ENCODE peak calls at places on chromosomes 7 and 10, in five cellular contexts. Q, B, D, X and S are unnamed samples.

GRCh38 chr7:104845541-104845940 is 168.5 kb upstream of the KMT2E start:
- DNase-seq in X (no peak), Q (no peak), B (no peak), D (no peak), S (no peak)

GRCh38 chr7:71411475-71411874 is 279.5 kb downstream of the GALNT17 start:
- DNase-seq in X (no peak), D (no peak), Q (no peak), B (no peak), S (no peak)

GRCh38 chr10:31693499-31693898 is 235.1 kb downstream of the ARHGAP12 start:
- DNase-seq in D (no peak), B (no peak), Q (no peak), X (no peak), S (no peak)

GRCh38 chr7:157612664-157613561 is 276.1 kb downstream of the DNAJB6 start:
- DNase-seq in Q (peak), X (peak), D (no peak), B (no peak), S (no peak)

GRCh38 chr10:73971636-73972354 is 26.1 kb upstream of the VCL start:
- DNase-seq in X (no peak), Q (no peak), B (no peak), D (no peak), S (no peak)

GRCh38 chr10:5840314-5841307 is 27.4 kb upstream of the GDI2 start:
- DNase-seq in Q (no peak), B (no peak), D (no peak), X (no peak), S (no peak)

GRCh38 chr10:14605231-14605925 is 169.3 kb downstream of the FAM107B start:
- DNase-seq in D (no peak), X (peak), Q (no peak), B (peak), S (no peak)

GRCh38 chr7:30001953-30002352 is 12.4 kb upstream of the SCRN1 start:
- DNase-seq in X (no peak), B (no peak), Q (no peak), D (no peak), S (no peak)

GRCh38 chr10:100736144-100736808 is 9.1 kb upstream of the PAX2 start:
- DNase-seq in X (no peak), D (no peak), B (no peak), Q (no peak), S (no peak)

GRCh38 chr7:71746004-71746403 is 614.1 kb downstream of the GALNT17 start:
- DNase-seq in D (peak), X (no peak), Q (no peak), B (no peak), S (no peak)

GRCh38 chr10:59190332-59190731 is 13.9 kb downstream of the PHYHIPL start:
- DNase-seq in D (no peak), Q (no peak), B (no peak), X (no peak), S (no peak)

GRCh38 chr10:110918633-110919348 is at the start of gene BBIP1:
- DNase-seq in Q (no peak), X (peak), B (peak), D (peak), S (peak)

GRCh38 chr10:114199239-114199638 is 20.1 kb downstream of the TDRD1 start:
- DNase-seq in D (no peak), B (no peak), X (no peak), Q (no peak), S (no peak)

GRCh38 chr10:72796538-72796937 is 97.0 kb upstream of the OIT3 start:
- DNase-seq in X (no peak), D (no peak), Q (no peak), B (no peak), S (no peak)

GRCh38 chr7:98568891-98569290 is 48.2 kb upstream of the NPTX2 start:
- DNase-seq in Q (no peak), X (no peak), D (no peak), B (no peak), S (no peak)

GRCh38 chr7:98567979-98568378 is 49.1 kb upstream of the NPTX2 start:
- DNase-seq in D (no peak), X (no peak), B (no peak), Q (no peak), S (no peak)

GRCh38 chr7:98571986-98572385 is 45.1 kb upstream of the NPTX2 start:
- DNase-seq in D (no peak), B (no peak), Q (no peak), X (no peak), S (no peak)

GRCh38 chr7:98571006-98571405 is 46.1 kb upstream of the NPTX2 start:
- DNase-seq in D (no peak), Q (no peak), X (no peak), B (no peak), S (no peak)

GRCh38 chr7:98569606-98570337 is 47.3 kb upstream of the NPTX2 start:
- DNase-seq in D (peak), Q (no peak), X (no peak), B (no peak), S (no peak)
- H3K4me3 ChIP-seq in D (no peak), Q (no peak), X (no peak), B (no peak), S (no peak)

GRCh38 chr10:131902691-131903090 is 1.9 kb downstream of the PPP2R2D start:
- DNase-seq in Q (no peak), B (no peak), X (no peak), D (no peak), S (no peak)
- H3K4me3 ChIP-seq in Q (no peak), B (no peak), X (no peak), D (peak), S (peak)

DNA sequence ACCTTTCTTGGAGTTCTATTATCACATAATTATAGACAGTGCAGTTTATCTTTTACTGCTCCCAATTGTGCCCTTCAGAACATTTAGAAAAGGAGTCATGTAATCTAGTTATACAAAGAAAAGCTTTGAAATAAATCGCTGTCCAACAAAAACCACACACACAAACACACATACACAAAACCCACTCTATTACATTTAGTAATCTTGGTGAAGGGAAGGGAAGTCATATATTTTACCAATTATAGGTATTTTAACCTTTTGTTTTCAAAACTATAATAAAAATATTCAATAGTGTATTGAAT is 27.0 kb downstream of the ARL4A start:
- DNase-seq in B (no peak), X (no peak), Q (no peak), D (no peak), S (no peak)
- H3K4me3 ChIP-seq in B (no peak), X (no peak), Q (no peak), D (no peak), S (no peak)

GRCh38 chr10:61866700-61867368 is 34.7 kb upstream of the ARID5B start:
- DNase-seq in B (no peak), X (no peak), Q (no peak), D (no peak), S (no peak)
- H3K4me3 ChIP-seq in B (no peak), X (no peak), Q (peak), D (no peak), S (no peak)

DNA sequence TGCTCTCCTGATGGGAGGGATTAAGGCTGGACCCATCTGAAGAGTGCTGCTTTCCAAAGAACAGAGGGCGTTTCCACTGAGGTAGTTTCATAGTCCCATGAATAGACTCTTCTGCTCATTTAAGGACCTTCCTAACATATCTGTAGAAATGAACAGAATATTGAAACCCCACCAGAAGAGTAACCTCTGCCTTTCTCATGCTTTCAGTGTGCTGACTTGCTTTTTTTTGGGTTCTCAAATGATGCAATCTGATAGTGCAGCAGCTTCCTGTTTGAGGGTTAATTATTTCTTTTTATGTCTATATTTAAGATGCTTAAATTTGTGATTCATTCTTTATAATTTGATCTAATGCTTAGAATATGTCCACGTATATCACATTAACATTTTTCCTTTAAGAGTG is 82.3 kb downstream of the GATA3 start:
- DNase-seq in Q (no peak), B (no peak), D (no peak), X (no peak), S (no peak)
- H3K4me3 ChIP-seq in Q (no peak), B (no peak), D (no peak), X (no peak), S (no peak)

GRCh38 chr10:97497572-97498075 is 598 bp downstream of the MMS19 start:
- DNase-seq in B (peak), D (peak), X (peak), Q (peak), S (no peak)
- H3K4me3 ChIP-seq in B (peak), D (peak), X (peak), Q (peak), S (peak)

DNA sequence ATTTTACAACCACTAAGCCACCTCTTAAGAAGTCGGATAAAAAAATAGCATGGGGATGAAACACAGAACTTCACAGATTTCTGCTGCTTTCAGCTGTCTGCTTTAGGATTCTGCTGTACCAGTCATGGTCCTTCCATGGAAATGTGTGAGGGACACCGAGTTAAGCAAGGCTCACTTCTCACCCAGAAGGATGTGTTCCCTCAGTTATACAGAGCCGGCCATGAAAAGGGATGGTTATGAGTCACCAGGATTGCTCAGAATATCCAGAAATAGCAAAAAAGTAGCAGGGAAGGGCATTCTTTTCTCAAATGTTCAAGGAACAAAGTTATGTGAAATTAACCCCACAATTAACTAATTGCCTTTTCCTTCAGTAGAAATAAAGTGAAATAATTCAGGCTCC is 124.4 kb downstream of the AMPH start:
- DNase-seq in D (no peak), B (no peak), X (peak), Q (no peak), S (peak)
- H3K4me3 ChIP-seq in D (no peak), B (no peak), X (no peak), Q (no peak), S (no peak)

GRCh38 chr10:3069876-3070275 is 2.5 kb downstream of the PFKP start:
- DNase-seq in Q (no peak), X (no peak), B (no peak), D (no peak), S (no peak)
- H3K4me3 ChIP-seq in Q (no peak), X (no peak), B (peak), D (no peak), S (peak)

GRCh38 chr7:155289107-155289506 is 8.6 kb upstream of the INSIG1 start:
- DNase-seq in D (no peak), X (no peak), Q (no peak), B (no peak), S (no peak)

GRCh38 chr7:155289949-155290501 is 7.7 kb upstream of the INSIG1 start:
- DNase-seq in Q (no peak), B (no peak), D (no peak), X (no peak), S (no peak)

GRCh38 chr7:155285423-155286220 is 12.1 kb upstream of the INSIG1 start:
- DNase-seq in B (no peak), X (no peak), Q (no peak), D (no peak), S (no peak)

GRCh38 chr7:155288055-155288454 is 9.6 kb upstream of the INSIG1 start:
- DNase-seq in Q (no peak), B (no peak), D (no peak), X (no peak), S (no peak)

GRCh38 chr7:155287229-155287935 is 10.3 kb upstream of the INSIG1 start:
- DNase-seq in D (no peak), Q (no peak), X (no peak), B (no peak), S (no peak)
- H3K4me3 ChIP-seq in D (no peak), Q (no peak), X (no peak), B (no peak), S (no peak)